ENCODE peak calls at places on chromosomes 6 and 20, in six cellular contexts. L is neuronal stem cell, H is H9, P is IMR-90, D is H1, R is mesenchymal stem cell. A is an unnamed sample.

GRCh38 chr6:138844203-138844602 is 48.3 kb downstream of the ECT2L start:
- DNase-seq in R (no peak), H (no peak), D (no peak), P (peak; percentile 16), L (no peak), A (no peak)

GRCh38 chr6:53236241-53236640 is 87.6 kb upstream of the GCM1 start:
- DNase-seq in L (no peak), H (no peak), D (no peak), R (no peak), P (no peak), A (peak; percentile 4)

GRCh38 chr6:109453156-109453555 is 2.4 kb downstream of the MICAL1 start:
- DNase-seq in H (no peak), L (no peak), D (no peak), P (no peak), R (no peak), A (no peak)

GRCh38 chr20:33656010-33656782 is 5.9 kb upstream of the C20orf144 start:
- DNase-seq in P (no peak), L (no peak), D (no peak), H (no peak), R (no peak), A (no peak)

GRCh38 chr6:33705268-33705885 is 6.1 kb downstream of the UQCC2 start:
- DNase-seq in R (peak; percentile 9), D (no peak), H (no peak), L (no peak), P (peak; percentile 33), A (peak; percentile 69)

GRCh38 chr20:4112490-4113420 is 97.4 kb upstream of the RNF24 start:
- DNase-seq in L (no peak), H (no peak), P (peak; percentile 58), D (no peak), R (no peak), A (no peak)

GRCh38 chr6:21079468-21080048 is 514.0 kb upstream of the SOX4 start:
- DNase-seq in R (peak; percentile 26), D (no peak), P (peak; percentile 20), H (no peak), L (no peak), A (peak; percentile 19)

GRCh38 chr20:54475334-54476287 is at the start of gene DOK5:
- DNase-seq in P (peak; percentile 12), D (no peak), H (peak; percentile 64), L (no peak), R (no peak), A (no peak)

GRCh38 chr20:38034108-38034649 is 633 bp downstream of the RPRD1B start:
- DNase-seq in R (no peak), P (no peak), D (no peak), H (no peak), L (no peak), A (no peak)

GRCh38 chr20:38033330-38034107 is at the start of the genes RPRD1B and TTI1:
- DNase-seq in P (peak; percentile 84), R (peak; percentile 92), D (peak; percentile 51), H (peak; percentile 92), L (peak; percentile 89), A (peak; percentile 92)

GRCh38 chr20:38034961-38035360 is 1.4 kb downstream of the RPRD1B start:
- DNase-seq in P (no peak), H (no peak), L (no peak), D (no peak), R (no peak), A (no peak)

GRCh38 chr20:38031957-38032356 is 1.3 kb downstream of the TTI1 start:
- DNase-seq in H (no peak), R (no peak), L (no peak), D (no peak), P (no peak), A (no peak)

DNA sequence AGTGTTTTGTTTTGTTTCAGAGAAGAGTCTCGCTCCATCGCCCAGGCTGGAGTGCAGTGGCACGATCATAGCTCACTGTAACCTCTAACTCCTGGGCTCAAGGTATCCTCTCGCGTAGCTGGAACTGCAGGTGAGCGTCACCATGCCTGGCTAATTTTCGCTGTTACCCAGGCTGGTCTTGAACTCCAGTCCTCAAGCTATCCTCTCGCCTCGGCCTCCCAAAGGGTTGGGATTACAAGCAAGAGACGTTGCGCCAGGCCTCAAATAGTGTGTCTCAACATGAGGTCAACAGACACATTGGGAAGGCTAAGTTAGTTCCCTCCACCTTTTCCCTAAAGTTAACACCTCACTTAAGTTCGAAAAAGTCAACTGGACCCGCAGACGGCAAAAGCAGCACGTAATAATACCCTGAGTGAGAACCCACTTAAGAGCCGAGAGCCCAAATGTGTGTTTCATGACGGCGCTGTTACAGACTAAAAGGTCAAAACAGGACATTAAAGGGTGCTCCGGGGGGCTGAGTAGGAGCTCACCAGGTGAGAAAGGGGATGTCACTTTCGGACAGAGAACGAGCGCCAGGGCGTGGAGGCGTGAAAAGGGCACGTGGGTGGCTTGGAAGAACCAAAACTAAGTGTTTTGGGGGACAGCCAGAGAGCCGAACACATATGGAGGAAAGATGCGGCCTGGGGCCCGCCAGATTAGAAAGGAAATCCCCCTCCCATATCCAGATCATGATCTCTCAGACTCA is 499 bp downstream of the TTI1 start:
- DNase-seq in L (no peak), P (no peak), H (no peak), R (no peak), D (no peak), A (peak; percentile 12)
- H3K14ac ChIP-seq in L (no peak overlapping the region), P (peak overlapping the region; percentile 77), H (peak overlapping the region; percentile 6), R (no peak overlapping the region), D (no peak overlapping the region), A (peak overlapping the region; percentile 61)

DNA sequence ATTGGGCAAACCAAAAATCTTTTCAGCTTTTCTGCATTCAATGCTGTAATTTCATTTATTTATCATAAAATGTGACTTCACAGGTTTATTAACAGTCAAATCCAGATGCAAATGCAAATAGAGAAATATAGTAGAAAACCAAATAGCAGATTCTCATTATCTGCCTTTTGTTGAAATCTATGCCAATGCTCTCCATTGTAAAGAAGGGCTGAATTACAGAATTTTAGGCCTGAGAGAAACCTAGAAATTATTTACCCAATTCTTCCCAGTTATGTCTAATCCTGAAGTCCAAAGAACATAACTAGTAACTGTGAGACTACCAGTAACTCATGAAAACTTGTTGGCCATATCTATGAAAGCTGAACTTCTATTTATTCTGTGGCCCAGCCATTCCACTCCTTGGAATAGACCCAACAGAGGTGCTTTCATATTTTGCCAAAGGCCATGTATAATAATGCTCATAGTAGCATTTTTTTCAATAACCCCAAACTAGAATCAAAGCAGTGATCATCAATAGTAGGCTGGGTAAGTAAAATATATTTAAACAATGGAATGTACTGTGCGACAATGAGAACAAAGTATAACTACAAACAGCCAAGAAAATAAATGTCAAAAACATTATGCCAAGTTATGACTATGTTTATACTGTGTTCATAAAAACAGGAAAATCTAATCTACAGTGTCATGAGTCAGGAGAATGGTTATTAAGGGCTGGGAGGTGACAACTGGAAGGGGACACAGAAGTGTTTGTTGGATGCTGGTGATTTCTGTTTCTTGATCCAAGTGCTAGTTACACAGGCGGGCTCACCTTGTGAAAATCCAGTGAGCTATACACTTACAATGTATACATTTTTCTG is 183.8 kb downstream of the HS3ST5 start:
- DNase-seq in R (no peak), H (no peak), P (no peak), D (no peak), L (no peak), A (no peak)
- H3K14ac ChIP-seq in R (no peak overlapping the region), H (no peak overlapping the region), P (no peak overlapping the region), D (no peak overlapping the region), L (no peak overlapping the region), A (no peak overlapping the region)

GRCh38 chr6:165819394-165819793 is 156.4 kb upstream of the PDE10A start:
- DNase-seq in D (no peak), L (no peak), R (no peak), P (no peak), H (no peak), A (no peak)

GRCh38 chr6:165821754-165822153 is 158.7 kb upstream of the PDE10A start:
- DNase-seq in H (no peak), P (peak; percentile 58), D (no peak), R (no peak), L (no peak), A (no peak)

GRCh38 chr6:165822501-165822900 is 159.5 kb upstream of the PDE10A start:
- DNase-seq in H (no peak), D (no peak), L (no peak), P (no peak), R (no peak), A (no peak)

GRCh38 chr6:165820934-165821333 is 157.9 kb upstream of the PDE10A start:
- DNase-seq in H (no peak), D (no peak), P (no peak), L (no peak), R (no peak), A (no peak)

GRCh38 chr6:165820407-165820806 is 157.4 kb upstream of the PDE10A start:
- DNase-seq in H (no peak), L (no peak), P (no peak), D (no peak), R (no peak), A (no peak)
- H3K14ac ChIP-seq in H (no peak overlapping the region), L (no peak overlapping the region), P (no peak overlapping the region), D (no peak overlapping the region), R (no peak overlapping the region), A (no peak overlapping the region)

DNA sequence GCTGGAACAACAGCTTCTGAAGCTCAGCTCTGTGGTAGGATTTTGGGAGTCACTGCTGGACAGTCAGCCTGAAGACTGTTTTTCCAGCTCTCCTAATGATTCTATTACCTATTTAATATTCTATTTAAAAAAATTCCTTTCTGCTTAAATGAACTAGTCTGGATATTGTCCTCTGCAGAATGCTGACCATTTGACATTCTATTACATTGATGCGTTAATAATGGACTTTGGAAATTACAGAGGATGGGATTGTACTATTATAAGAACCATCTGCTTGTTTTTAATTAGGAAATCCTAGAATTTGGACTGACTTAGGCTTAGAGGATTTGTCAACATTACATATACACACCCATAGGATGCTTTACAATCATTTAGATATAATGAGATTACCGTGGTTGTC is 19.7 kb downstream of the LRP11 start:
- DNase-seq in D (no peak), H (no peak), L (no peak), R (no peak), P (no peak), A (no peak)
- H3K14ac ChIP-seq in D (no peak overlapping the region), H (no peak overlapping the region), L (no peak overlapping the region), R (no peak overlapping the region), P (peak overlapping the region; percentile 58), A (no peak overlapping the region)

DNA sequence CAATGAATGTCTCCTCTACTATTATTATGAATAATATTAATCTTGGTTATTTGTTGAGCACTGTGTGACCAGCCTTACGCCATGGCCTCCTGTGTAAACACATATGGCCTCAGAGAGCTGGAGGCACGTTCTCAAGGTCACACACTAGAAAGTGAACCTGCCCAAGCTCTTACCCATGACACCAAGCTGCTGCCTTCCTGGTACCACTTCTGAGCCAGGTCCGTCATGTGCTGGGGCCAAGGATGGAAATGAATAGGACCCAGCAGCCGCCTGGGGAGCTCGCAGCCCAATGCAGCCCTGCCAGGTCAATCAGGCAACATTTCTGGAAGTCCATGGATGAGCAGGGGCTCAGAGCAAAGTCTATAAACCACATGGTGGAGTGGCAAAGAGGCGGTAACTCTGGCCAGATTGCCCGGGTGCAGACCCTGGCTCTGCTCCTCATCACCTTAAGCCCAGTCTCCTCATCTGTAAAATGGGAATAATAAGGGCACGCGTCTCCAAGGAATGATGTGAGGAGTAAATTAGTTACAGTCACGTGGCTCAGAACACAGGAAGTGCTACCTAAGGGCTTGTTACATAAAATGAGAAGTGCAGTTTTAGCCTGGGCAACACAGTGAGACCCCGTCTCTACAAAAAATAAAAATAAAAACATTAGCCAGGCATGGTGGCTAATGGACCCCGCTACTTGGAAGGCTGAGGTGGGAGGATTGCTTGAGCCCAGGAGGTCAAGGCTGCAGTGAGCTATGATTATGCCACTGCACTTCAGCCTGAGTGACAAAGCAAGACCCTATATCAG is 61.5 kb downstream of the JPH2 start:
- DNase-seq in L (no peak), R (no peak), D (no peak), H (no peak), P (no peak), A (no peak)
- H3K14ac ChIP-seq in L (no peak overlapping the region), R (no peak overlapping the region), D (no peak overlapping the region), H (no peak overlapping the region), P (no peak overlapping the region), A (no peak overlapping the region)

GRCh38 chr20:58945967-58946631 is 35.0 kb upstream of the NELFCD start:
- DNase-seq in R (no peak), P (no peak), L (no peak), D (no peak), H (no peak), A (no peak)
- H3K14ac ChIP-seq in R (no peak overlapping the region), P (no peak overlapping the region), L (no peak overlapping the region), D (no peak overlapping the region), H (no peak overlapping the region), A (no peak overlapping the region)

A was measured in trophoblast cell.